ENCODE peak calls at places on chromosomes 5 and 9, in four cellular contexts. One of them, this sample, is unnamed.

GRCh38 chr9:128552744-128553221 is 396 bp downstream of the SPTAN1 start:
- DNase-seq in psoas muscle: peak; percentile 56
- DNase-seq in HuH-7.5: peak; percentile 45
- DNase-seq in NCI-H460: no peak
- DNase-seq in this sample: no peak

GRCh38 chr9:34823778-34824177 is 113.8 kb upstream of the CCL21 start:
- DNase-seq in psoas muscle: no peak
- DNase-seq in NCI-H460: no peak
- DNase-seq in HuH-7.5: no peak
- DNase-seq in this sample: no peak

GRCh38 chr5:141488591-141489478 is at the start of gene PCDHGC5:
- DNase-seq in psoas muscle: no peak
- DNase-seq in HuH-7.5: no peak
- DNase-seq in NCI-H460: no peak
- DNase-seq in this sample: no peak

GRCh38 chr9:90906316-90907055 is 104.9 kb downstream of the SYK start:
- DNase-seq in NCI-H460: no peak
- DNase-seq in HuH-7.5: no peak
- DNase-seq in psoas muscle: no peak
- DNase-seq in this sample: no peak

GRCh38 chr5:141635646-141636045 is 1.0 kb downstream of the HDAC3 start:
- DNase-seq in NCI-H460: no peak
- DNase-seq in HuH-7.5: no peak
- DNase-seq in psoas muscle: no peak
- DNase-seq in this sample: no peak

GRCh38 chr5:85500869-85501268 is 1116.2 kb upstream of the EDIL3 start:
- DNase-seq in psoas muscle: no peak
- DNase-seq in NCI-H460: no peak
- DNase-seq in HuH-7.5: no peak
- DNase-seq in this sample: no peak

GRCh38 chr5:54362434-54362833 is 52.1 kb upstream of the ARL15 start:
- DNase-seq in HuH-7.5: no peak
- DNase-seq in NCI-H460: no peak
- DNase-seq in psoas muscle: no peak
- DNase-seq in this sample: no peak

GRCh38 chr5:11655681-11656080 is 248.6 kb downstream of the CTNND2 start:
- DNase-seq in psoas muscle: no peak
- DNase-seq in HuH-7.5: no peak
- DNase-seq in NCI-H460: no peak
- DNase-seq in this sample: no peak

GRCh38 chr5:152532714-152533113 is 127.6 kb upstream of the NMUR2 start:
- DNase-seq in psoas muscle: no peak
- DNase-seq in HuH-7.5: no peak
- DNase-seq in NCI-H460: peak; percentile 55
- DNase-seq in this sample: peak; percentile 32

GRCh38 chr9:89941875-89942274 is 337.1 kb downstream of the GADD45G start:
- DNase-seq in psoas muscle: no peak
- DNase-seq in NCI-H460: no peak
- DNase-seq in HuH-7.5: no peak
- DNase-seq in this sample: no peak

GRCh38 chr9:126158591-126159519 is 167.8 kb upstream of the MVB12B start:
- DNase-seq in HuH-7.5: no peak
- DNase-seq in psoas muscle: no peak
- DNase-seq in NCI-H460: no peak
- DNase-seq in this sample: no peak

GRCh38 chr5:6307304-6307703 is 71.0 kb downstream of the MED10 start:
- DNase-seq in psoas muscle: no peak
- DNase-seq in NCI-H460: no peak
- DNase-seq in HuH-7.5: no peak
- DNase-seq in this sample: no peak

GRCh38 chr5:159303286-159303685 is 27.0 kb downstream of the IL12B start:
- DNase-seq in HuH-7.5: no peak
- DNase-seq in psoas muscle: no peak
- DNase-seq in NCI-H460: no peak
- DNase-seq in this sample: no peak

GRCh38 chr5:112384523-112384922 is 34.6 kb downstream of the EPB41L4A start:
- DNase-seq in NCI-H460: no peak
- DNase-seq in HuH-7.5: no peak
- DNase-seq in psoas muscle: no peak
- DNase-seq in this sample: no peak

GRCh38 chr5:26805076-26805475 is 233.3 kb downstream of the CDH9 start:
- DNase-seq in NCI-H460: no peak
- DNase-seq in HuH-7.5: no peak
- DNase-seq in psoas muscle: no peak
- DNase-seq in this sample: no peak

GRCh38 chr9:16915126-16915831 is 44.8 kb upstream of the BNC2 start:
- DNase-seq in HuH-7.5: no peak
- DNase-seq in NCI-H460: no peak
- DNase-seq in psoas muscle: peak; percentile 24
- DNase-seq in this sample: no peak

GRCh38 chr9:105063665-105064247 is 135.8 kb upstream of the ABCA1 start:
- DNase-seq in NCI-H460: no peak
- DNase-seq in psoas muscle: no peak
- DNase-seq in HuH-7.5: no peak
- DNase-seq in this sample: peak; percentile 9

GRCh38 chr5:141747646-141748229 is 65.7 kb upstream of the ARAP3 start:
- DNase-seq in psoas muscle: no peak
- DNase-seq in NCI-H460: no peak
- DNase-seq in HuH-7.5: no peak
- DNase-seq in this sample: no peak

GRCh38 chr5:166046956-166047355 is 2244.5 kb upstream of the WWC1 start:
- DNase-seq in HuH-7.5: no peak
- DNase-seq in psoas muscle: no peak
- DNase-seq in NCI-H460: no peak
- DNase-seq in this sample: no peak

GRCh38 chr5:172718527-172719114 is 52.4 kb downstream of the DUSP1 start:
- DNase-seq in NCI-H460: no peak
- DNase-seq in HuH-7.5: no peak
- DNase-seq in psoas muscle: no peak
- DNase-seq in this sample: no peak

GRCh38 chr9:134403682-134404301 is 77.5 kb downstream of the RXRA start:
- DNase-seq in psoas muscle: peak; percentile 84
- DNase-seq in HuH-7.5: no peak
- DNase-seq in NCI-H460: no peak
- DNase-seq in this sample: peak; percentile 93

This sample was measured in KBM-7.